ENCODE peak calls at places on chromosomes 2 and 18, in nine cellular contexts. N is fibroblast of lung, B is neuronal stem cell, F is OCI-LY7, Q is trophoblast cell, H is IMR-90, M is endothelial cell of umbilical vein, I is mammary epithelial cell, S is mesenchymal stem cell. Z is an unnamed sample.

GRCh38 chr2:43030551-43031025 is 195.8 kb downstream of the ZFP36L2 start:
- DNase-seq in N (no peak), B (no peak), F (no peak), Q (no peak), H (no peak), M (no peak), I (no peak), S (no peak), Z (no peak)

GRCh38 chr2:150710916-150711315 is 223.4 kb upstream of the RND3 start:
- DNase-seq in N (no peak), B (no peak), F (no peak), Q (no peak), H (no peak), M (no peak), I (no peak), S (no peak), Z (no peak)

GRCh38 chr18:69880083-69880482 is 67.6 kb downstream of the CD226 start:
- DNase-seq in N (no peak), B (no peak), F (no peak), Q (no peak), H (no peak), M (no peak), I (no peak), S (no peak), Z (no peak)

GRCh38 chr2:36486546-36487044 is 111.4 kb downstream of the FEZ2 start:
- DNase-seq in N (peak; percentile 74), B (no peak), F (no peak), Q (peak; percentile 61), H (peak; percentile 82), M (peak; percentile 90), I (peak; percentile 16), S (peak; percentile 72), Z (no peak)

GRCh38 chr2:224930124-224930523 is 112.1 kb downstream of the DOCK10 start:
- DNase-seq in N (no peak), B (no peak), F (no peak), Q (no peak), H (no peak), M (no peak), I (no peak), S (no peak), Z (no peak)

GRCh38 chr18:32048507-32049091 is 30.0 kb downstream of the RNF125 start:
- DNase-seq in N (peak; percentile 33), B (no peak), F (peak; percentile 14), Q (peak; percentile 20), H (peak; percentile 3), M (no peak), I (no peak), S (peak; percentile 52), Z (no peak)

GRCh38 chr2:238162516-238163441 is 4.0 kb downstream of the ERFE start:
- DNase-seq in N (no peak), B (no peak), F (no peak), Q (no peak), H (no peak), M (no peak), I (no peak), S (peak; percentile 32), Z (no peak)

GRCh38 chr2:97763176-97763845 is 49.9 kb downstream of the ZAP70 start:
- DNase-seq in N (no peak), B (no peak), F (no peak), Q (peak; percentile 13), H (peak; percentile 20), M (no peak), I (no peak), S (no peak), Z (no peak)

GRCh38 chr18:12005542-12006487 is 24.5 kb downstream of the IMPA2 start:
- DNase-seq in N (no peak), B (no peak), F (no peak), Q (no peak), H (no peak), M (no peak), I (peak; percentile 89), S (no peak), Z (no peak)

GRCh38 chr2:241560883-241561474 is 2.4 kb downstream of the BOK start:
- DNase-seq in N (no peak), B (no peak), F (no peak), Q (no peak), H (peak; percentile 49), M (peak; percentile 48), I (no peak), S (peak; percentile 53), Z (no peak)

GRCh38 chr2:9237831-9238230 is 31.2 kb downstream of the ASAP2 start:
- DNase-seq in N (no peak), B (no peak), F (no peak), Q (no peak), H (no peak), M (no peak), I (no peak), S (no peak), Z (no peak)

DNA sequence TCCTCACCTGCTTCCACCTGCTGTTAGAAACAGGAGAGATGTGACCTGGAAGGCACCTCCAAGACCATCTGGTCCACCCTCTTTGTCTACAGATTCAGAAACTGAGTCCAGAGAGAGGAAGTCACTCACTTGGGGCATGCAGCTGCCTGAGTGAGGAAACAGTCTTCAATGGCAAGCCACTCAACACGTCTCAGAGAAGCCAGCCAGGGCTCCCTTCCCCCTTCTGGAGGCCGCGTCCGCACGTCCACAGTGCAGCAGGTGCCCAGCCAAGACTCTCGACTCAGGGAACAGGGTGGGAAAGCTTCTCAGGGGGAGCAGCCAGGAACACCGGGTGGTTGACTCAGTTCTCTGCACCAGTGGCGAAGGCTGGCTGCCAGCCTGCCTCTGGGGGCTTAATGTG is 201.7 kb downstream of the BCL11A start:
- DNase-seq in N (no peak), B (no peak), F (peak; percentile 93), Q (no peak), H (no peak), M (no peak), I (no peak), S (no peak), Z (peak; percentile 92)
- H2AFZ ChIP-seq in N (no peak overlapping the region), B (no peak overlapping the region), F (no peak overlapping the region), Q (no peak overlapping the region), H (no peak overlapping the region), M (no peak overlapping the region), I (no peak overlapping the region), S (no peak overlapping the region), Z (peak overlapping the region; percentile 27)

GRCh38 chr2:112095654-112096053 is 40.6 kb downstream of the TMEM87B start:
- DNase-seq in N (no peak), B (no peak), F (no peak), Q (no peak), H (no peak), M (no peak), I (no peak), S (peak; percentile 43), Z (no peak)

GRCh38 chr2:112089375-112089774 is 34.3 kb downstream of the TMEM87B start:
- DNase-seq in N (no peak), B (no peak), F (no peak), Q (no peak), H (no peak), M (peak; percentile 17), I (no peak), S (no peak), Z (no peak)

GRCh38 chr2:112093216-112093615 is 38.1 kb downstream of the TMEM87B start:
- DNase-seq in N (peak; percentile 29), B (no peak), F (no peak), Q (no peak), H (peak; percentile 29), M (no peak), I (no peak), S (no peak), Z (no peak)

GRCh38 chr2:112096098-112096497 is 41.0 kb downstream of the TMEM87B start:
- DNase-seq in N (no peak), B (no peak), F (no peak), Q (no peak), H (no peak), M (no peak), I (no peak), S (peak; percentile 51), Z (no peak)

DNA sequence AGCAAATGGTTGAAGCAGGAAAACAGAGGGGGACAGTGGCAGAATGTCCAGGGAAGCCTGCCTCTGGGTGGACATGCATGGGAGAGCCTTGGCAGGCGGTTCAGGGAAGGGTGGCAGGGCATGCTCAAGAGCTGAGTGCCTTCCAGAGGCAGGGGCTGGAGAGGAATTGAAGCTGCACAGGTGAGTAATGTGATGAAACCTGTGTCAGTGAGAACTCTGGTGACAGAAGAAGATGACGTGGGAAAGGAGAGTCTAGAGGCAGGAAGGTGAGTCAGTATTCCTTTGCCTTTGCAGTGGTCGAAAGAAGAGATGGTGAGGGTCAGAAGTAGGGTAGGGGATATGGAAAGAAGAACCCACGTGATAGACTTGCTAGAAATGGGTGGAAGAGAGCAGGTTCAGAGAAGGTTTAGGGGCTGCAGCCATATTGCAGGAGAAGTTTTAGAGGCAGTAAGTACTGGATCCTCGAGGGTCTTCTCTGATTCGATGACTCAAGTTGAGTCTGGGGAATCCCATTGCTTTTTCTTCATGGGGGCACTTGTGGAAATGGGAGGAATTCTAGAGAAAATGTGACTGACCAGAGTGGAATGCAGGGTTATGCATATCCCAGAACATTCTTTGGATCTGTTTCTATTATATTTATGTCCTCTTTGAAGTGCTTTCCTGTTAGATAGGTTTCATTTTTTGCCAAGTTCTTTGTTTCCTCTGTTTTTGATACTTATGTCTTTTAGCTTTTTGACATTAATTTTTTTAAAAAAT is 37.4 kb downstream of the TMEM87B start:
- DNase-seq in N (peak; percentile 32), B (no peak), F (no peak), Q (peak; percentile 58), H (peak; percentile 83), M (peak; percentile 89), I (peak; percentile 58), S (peak; percentile 72), Z (no peak)
- H3K36me3 ChIP-seq in N (peaks cover 5% of the 10 kb centered on the region), B (peaks cover 52% of the 10 kb centered on the region), F (peaks cover 73% of the 10 kb centered on the region), Q (peaks cover 12% of the 10 kb centered on the region), H (peaks cover 26% of the 10 kb centered on the region), M (peaks cover 16% of the 10 kb centered on the region), I (peaks cover 17% of the 10 kb centered on the region), S (peaks cover 18% of the 10 kb centered on the region), Z (peaks cover 31% of the 10 kb centered on the region)

DNA sequence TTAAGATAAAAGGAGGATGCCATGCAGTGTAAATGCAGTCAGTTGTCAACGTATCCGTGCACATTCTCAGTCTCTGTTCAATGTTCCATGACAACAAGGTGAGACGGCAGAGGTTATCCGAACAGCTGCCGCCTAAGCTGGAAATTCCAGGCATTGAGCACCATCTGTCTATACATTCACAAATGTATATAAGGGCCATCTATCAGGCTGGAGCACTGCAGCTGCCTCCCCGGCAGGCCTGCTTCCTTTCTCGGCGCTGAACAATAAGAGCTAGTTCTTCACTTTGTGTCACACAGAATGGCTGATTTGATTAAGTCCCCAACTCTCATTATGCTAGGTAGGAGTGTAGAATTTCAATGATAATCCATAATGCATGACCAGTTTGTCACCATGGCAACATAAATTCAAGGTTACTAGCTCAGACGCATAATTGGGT is 282.2 kb upstream of the SOX11 start:
- DNase-seq in N (no peak), B (peak; percentile 73), F (no peak), Q (no peak), H (no peak), M (no peak), I (no peak), S (no peak), Z (no peak)
- H3K27ac ChIP-seq in N (no peak overlapping the region), B (peak overlapping the region; percentile 88), F (no peak overlapping the region), Q (no peak overlapping the region), H (no peak overlapping the region), M (no peak overlapping the region), I (no peak overlapping the region), S (no peak overlapping the region), Z (no peak overlapping the region)

DNA sequence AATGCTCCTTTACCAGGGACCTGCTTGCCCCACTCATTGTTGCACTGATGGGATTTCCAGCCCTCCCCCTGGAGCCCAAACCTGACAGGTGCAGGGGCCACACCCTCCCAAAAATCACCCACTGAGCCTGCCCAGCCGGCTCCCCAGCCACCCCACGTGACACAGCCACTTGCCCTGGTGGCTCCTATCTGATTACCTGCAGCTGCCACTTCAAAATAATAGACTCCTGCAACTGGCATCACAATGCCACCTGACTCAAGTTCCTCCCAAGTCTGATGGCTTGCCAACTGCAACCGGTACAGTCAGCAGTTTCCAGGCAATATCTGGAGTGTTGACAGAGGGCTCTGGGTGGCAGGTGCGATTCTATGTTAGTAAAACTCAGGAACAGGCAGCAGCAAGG is 66.2 kb downstream of the CRACDL start:
- DNase-seq in N (no peak), B (no peak), F (no peak), Q (peak; percentile 44), H (no peak), M (no peak), I (no peak), S (no peak), Z (no peak)
- H2AFZ ChIP-seq in N (no peak overlapping the region), B (no peak overlapping the region), F (no peak overlapping the region), Q (no peak overlapping the region), H (no peak overlapping the region), M (no peak overlapping the region), I (no peak overlapping the region), S (no peak overlapping the region), Z (no peak overlapping the region)

Z was measured in Karpas-422.